ENCODE peak calls at places on chromosomes 7 and 10, in ten cellular contexts. Q is BJ; A is A549; Z is AG09319; H is H9; M is CD4-positive, alpha-beta T cell; K is GM10248; J is GM23338; C is psoas muscle; B is nephron progenitor cell. N is an unnamed sample.
A peak's percentile ranks its signal among the peaks of the same experiment; 100 is the strongest.

GRCh38 chr7:82617156-82617555 is 173.6 kb upstream of the CACNA2D1 start:
- DNase-seq in Q (no peak), A (no peak), Z (no peak), H (no peak), M (no peak), K (no peak), J (no peak), C (no peak), B (no peak), N (no peak)

GRCh38 chr10:6711286-6711817 is 131.3 kb upstream of the PRKCQ start:
- DNase-seq in Q (no peak), A (no peak), Z (no peak), H (no peak), M (no peak), K (no peak), J (no peak), C (no peak), B (no peak), N (no peak)

GRCh38 chr10:30637881-30638467 is 8.4 kb upstream of the LYZL2 start:
- DNase-seq in Q (peak; percentile 56), A (peak; percentile 81), Z (peak; percentile 29), H (no peak), M (no peak), K (no peak), J (no peak), C (no peak), B (no peak), N (no peak)

GRCh38 chr10:26621243-26621888 is 76.1 kb upstream of the PDSS1 start:
- DNase-seq in Q (no peak), A (no peak), Z (no peak), H (no peak), M (no peak), K (no peak), J (no peak), C (no peak), B (no peak), N (no peak)

GRCh38 chr10:18409599-18410397 is 241.6 kb downstream of the NSUN6 start:
- DNase-seq in Q (no peak), A (no peak), Z (no peak), H (no peak), M (no peak), K (no peak), J (no peak), C (no peak), B (no peak), N (no peak)

GRCh38 chr10:13949844-13950542 is 363.2 kb downstream of the PRPF18 start:
- DNase-seq in Q (peak; percentile 91), A (no peak), Z (no peak), H (no peak), M (no peak), K (no peak), J (no peak), C (no peak), B (no peak), N (no peak)

GRCh38 chr10:68202965-68203358 is 29.0 kb downstream of the ATOH7 start:
- DNase-seq in Q (no peak), A (no peak), Z (no peak), H (no peak), M (no peak), K (no peak), J (no peak), C (no peak), B (no peak), N (no peak)

GRCh38 chr7:87345962-87346371 is 503 bp downstream of the CROT start:
- DNase-seq in Q (no peak), A (no peak), Z (no peak), H (no peak), M (no peak), K (no peak), J (no peak), C (no peak), B (no peak), N (no peak)

GRCh38 chr10:59856104-59856503 is 50.3 kb downstream of the CCDC6 start:
- DNase-seq in Q (no peak), A (no peak), Z (no peak), H (no peak), M (no peak), K (no peak), J (no peak), C (no peak), B (no peak), N (no peak)

GRCh38 chr7:151383638-151384351 is 26.0 kb downstream of the WDR86 start:
- DNase-seq in Q (no peak), A (no peak), Z (no peak), H (peak; percentile 23), M (no peak), K (no peak), J (no peak), C (no peak), B (no peak), N (no peak)

GRCh38 chr7:1548438-1548831 is 7.6 kb downstream of the TMEM184A start:
- DNase-seq in Q (no peak), A (peak; percentile 53), Z (no peak), H (no peak), M (no peak), K (no peak), J (no peak), C (peak; percentile 49), B (no peak), N (no peak)
- TF ChIP-seq CTCF in Q (no peak), A (no peak), Z (no peak), H (peak; percentile 29), M (no peak), K (no peak), J (peak; percentile 22), C (no peak), B (no peak), N (no peak)

GRCh38 chr7:140093375-140093774 is 30.6 kb upstream of the PARP12 start:
- DNase-seq in Q (no peak), A (no peak), Z (no peak), H (no peak), M (no peak), K (no peak), J (no peak), C (no peak), B (no peak), N (no peak)
- TF ChIP-seq CTCF in Q (no peak), A (no peak), Z (no peak), H (no peak), M (no peak), K (no peak), J (no peak), C (no peak), B (no peak), N (no peak)

DNA sequence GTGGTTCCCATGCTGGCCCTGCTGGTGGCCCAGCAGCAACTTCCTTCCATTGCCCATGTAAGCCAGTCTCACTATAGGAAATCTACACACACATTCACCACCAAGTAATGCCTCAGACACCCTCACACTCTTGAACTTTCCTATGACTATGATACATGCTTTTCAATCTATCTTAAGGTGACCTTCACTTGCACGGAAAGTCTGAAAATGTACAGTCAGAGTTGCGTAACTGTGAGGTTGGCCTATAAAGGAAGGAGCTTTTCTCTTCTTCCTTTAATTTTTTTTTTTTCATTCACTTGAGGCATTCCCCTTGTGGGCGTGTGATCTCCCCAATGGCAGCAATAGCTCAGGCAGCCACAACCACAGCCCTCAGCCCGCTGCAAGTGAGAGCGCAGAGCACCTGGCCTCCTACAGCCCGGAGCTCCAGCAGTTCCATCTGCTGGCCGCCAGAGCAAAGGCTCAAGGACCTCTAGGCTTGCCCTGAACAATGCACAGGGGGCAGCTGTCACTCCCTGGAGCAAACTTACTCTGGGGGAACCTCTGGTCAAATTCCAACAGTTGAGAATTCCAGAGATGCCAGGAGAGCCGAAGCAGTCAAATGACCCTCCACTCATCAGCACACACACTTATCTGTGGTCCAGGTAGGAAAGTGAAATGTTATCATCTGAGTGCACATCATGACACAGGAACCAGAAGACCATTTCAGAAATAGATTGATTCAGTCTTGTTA is 123.1 kb upstream of the ADO start:
- DNase-seq in Q (no peak), A (no peak), Z (no peak), H (peak; percentile 75), M (peak; percentile 37), K (peak; percentile 88), J (peak; percentile 45), C (no peak), B (no peak), N (no peak)
- TF ChIP-seq CTCF in Q (no peak), A (no peak), Z (no peak), H (peak; percentile 36), M (no peak), K (peak; percentile 76), J (peak; percentile 44), C (no peak), B (no peak), N (peak; percentile 42)

DNA sequence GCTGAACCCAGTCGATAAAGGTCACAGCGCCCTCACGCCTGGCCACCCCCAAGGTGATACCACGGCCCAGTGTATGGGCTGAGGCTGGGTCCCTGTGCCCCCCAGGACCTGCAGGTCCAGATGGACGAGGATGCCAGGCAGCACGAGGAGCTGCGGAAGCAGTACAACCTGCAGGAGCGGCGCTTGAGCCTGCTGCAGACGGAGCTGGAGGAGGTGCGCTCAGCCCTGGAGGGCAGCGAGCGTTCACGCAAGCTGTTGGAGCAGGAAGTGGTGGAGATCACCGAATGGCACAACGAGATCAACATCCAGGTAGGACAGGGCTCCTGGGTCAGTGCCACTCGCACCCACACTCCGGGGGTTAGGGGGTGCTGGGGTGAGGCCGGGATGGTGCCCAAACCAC is 24.2 kb upstream of the ARPC1A start:
- DNase-seq in Q (no peak), A (no peak), Z (no peak), H (no peak), M (no peak), K (no peak), J (no peak), C (no peak), B (no peak), N (no peak)
- TF ChIP-seq CTCF in Q (no peak), A (no peak), Z (no peak), H (no peak), M (no peak), K (no peak), J (no peak), C (no peak), B (no peak), N (no peak)

GRCh38 chr10:87505366-87506113 is 847 bp downstream of the MINPP1 start:
- DNase-seq in Q (no peak), A (peak; percentile 68), Z (no peak), H (peak; percentile 70), M (peak; percentile 18), K (peak; percentile 76), J (peak; percentile 82), C (peak; percentile 70), B (peak; percentile 64), N (peak; percentile 18)

GRCh38 chr10:87506988-87507387 is 2.3 kb downstream of the MINPP1 start:
- DNase-seq in Q (no peak), A (no peak), Z (no peak), H (no peak), M (no peak), K (no peak), J (no peak), C (no peak), B (no peak), N (no peak)

GRCh38 chr10:87504307-87504666 is 406 bp upstream of the MINPP1 start:
- DNase-seq in Q (no peak), A (no peak), Z (no peak), H (no peak), M (no peak), K (no peak), J (no peak), C (no peak), B (no peak), N (no peak)

GRCh38 chr10:87503892-87504291 is 801 bp upstream of the MINPP1 start:
- DNase-seq in Q (no peak), A (no peak), Z (no peak), H (no peak), M (no peak), K (no peak), J (peak; percentile 10), C (no peak), B (no peak), N (no peak)

GRCh38 chr10:87504667-87505365 is at the start of gene MINPP1:
- DNase-seq in Q (peak; percentile 49), A (peak; percentile 84), Z (peak; percentile 41), H (peak; percentile 91), M (peak; percentile 40), K (peak; percentile 90), J (peak; percentile 97), C (peak; percentile 91), B (peak; percentile 89), N (peak; percentile 77)
- TF ChIP-seq CTCF in Q (peak; percentile 2), A (no peak), Z (no peak), H (no peak), M (no peak), K (peak; percentile 10), J (no peak), C (no peak), B (no peak), N (no peak)